ENCODE peak calls at places on chromosomes 16 and 17, in nine cellular contexts. One of them, this sample, is unnamed.
A peak's percentile ranks its signal among the peaks of the same experiment; 100 is the strongest.

GRCh38 chr16:81526935-81527334 is 82.3 kb downstream of the CMIP start:
- DNase-seq in AG09319: no peak
- DNase-seq in amniotic stem cell: no peak
- DNase-seq in stomach: no peak
- DNase-seq in IMR-90: peak; percentile 27
- DNase-seq in naive B cell: no peak
- DNase-seq in non-pigmented ciliary epithelial cell: peak; percentile 43
- DNase-seq in cortex of kidney: no peak
- DNase-seq in adrenal gland: no peak
- DNase-seq in this sample: no peak

GRCh38 chr16:89193021-89193575 is 7.2 kb downstream of the SLC22A31 start:
- DNase-seq in AG09319: peak; percentile 69
- DNase-seq in amniotic stem cell: peak; percentile 51
- DNase-seq in stomach: peak; percentile 62
- DNase-seq in IMR-90: peak; percentile 86
- DNase-seq in naive B cell: no peak
- DNase-seq in non-pigmented ciliary epithelial cell: peak; percentile 38
- DNase-seq in cortex of kidney: no peak
- DNase-seq in adrenal gland: peak; percentile 80
- DNase-seq in this sample: peak; percentile 50

GRCh38 chr17:57603978-57604377 is 141.1 kb downstream of the CCDC182 start:
- DNase-seq in AG09319: no peak
- DNase-seq in amniotic stem cell: no peak
- DNase-seq in stomach: peak; percentile 63
- DNase-seq in IMR-90: no peak
- DNase-seq in naive B cell: peak; percentile 82
- DNase-seq in non-pigmented ciliary epithelial cell: no peak
- DNase-seq in cortex of kidney: no peak
- DNase-seq in adrenal gland: peak; percentile 47
- DNase-seq in this sample: no peak

GRCh38 chr16:5455110-5455509 is 357.5 kb upstream of the EEF2KMT start:
- DNase-seq in AG09319: no peak
- DNase-seq in amniotic stem cell: no peak
- DNase-seq in stomach: no peak
- DNase-seq in IMR-90: no peak
- DNase-seq in naive B cell: no peak
- DNase-seq in non-pigmented ciliary epithelial cell: no peak
- DNase-seq in cortex of kidney: no peak
- DNase-seq in adrenal gland: no peak
- DNase-seq in this sample: no peak

GRCh38 chr17:47978324-47978723 is 7.4 kb downstream of the CDK5RAP3 start:
- DNase-seq in AG09319: no peak
- DNase-seq in amniotic stem cell: peak; percentile 54
- DNase-seq in stomach: peak; percentile 61
- DNase-seq in IMR-90: peak; percentile 54
- DNase-seq in naive B cell: peak; percentile 42
- DNase-seq in non-pigmented ciliary epithelial cell: no peak
- DNase-seq in cortex of kidney: no peak
- DNase-seq in adrenal gland: peak; percentile 65
- DNase-seq in this sample: peak; percentile 41

GRCh38 chr17:12632785-12633184 is 32.9 kb upstream of the MYOCD start:
- DNase-seq in AG09319: no peak
- DNase-seq in amniotic stem cell: no peak
- DNase-seq in stomach: no peak
- DNase-seq in IMR-90: no peak
- DNase-seq in naive B cell: no peak
- DNase-seq in non-pigmented ciliary epithelial cell: no peak
- DNase-seq in cortex of kidney: no peak
- DNase-seq in adrenal gland: no peak
- DNase-seq in this sample: no peak

GRCh38 chr16:11665071-11665491 is 3.2 kb upstream of the SNN start:
- DNase-seq in AG09319: no peak
- DNase-seq in amniotic stem cell: no peak
- DNase-seq in stomach: no peak
- DNase-seq in IMR-90: no peak
- DNase-seq in naive B cell: no peak
- DNase-seq in non-pigmented ciliary epithelial cell: no peak
- DNase-seq in cortex of kidney: no peak
- DNase-seq in adrenal gland: no peak
- DNase-seq in this sample: no peak

GRCh38 chr16:2156025-2156848 is 655 bp downstream of the TRAF7 start:
- DNase-seq in AG09319: no peak
- DNase-seq in amniotic stem cell: no peak
- DNase-seq in stomach: no peak
- DNase-seq in IMR-90: peak; percentile 76
- DNase-seq in naive B cell: no peak
- DNase-seq in non-pigmented ciliary epithelial cell: no peak
- DNase-seq in cortex of kidney: no peak
- DNase-seq in adrenal gland: no peak
- DNase-seq in this sample: no peak

This sample was measured in G401.